ENCODE peak calls at places on chromosomes 2 and 18, in ten cellular contexts. W is PC-9, Y is HCT116, J is H9, I is H1, Q is mesenchymal stem cell, L is IMR-90, B is hepatocyte, M is GM23338, C is PC-3. N is an unnamed sample.

GRCh38 chr18:56593906-56594305 is 44.5 kb downstream of the TXNL1 start:
- DNase-seq in Q (no peak), J (no peak), C (peak), I (no peak), B (no peak), L (peak), M (no peak), Y (no peak), W (no peak), N (no peak)

GRCh38 chr18:77650799-77651385 is 401.2 kb downstream of the GALR1 start:
- DNase-seq in B (peak), W (peak), M (peak), I (peak), L (no peak), C (peak), Q (peak), Y (no peak), J (peak), N (peak)

GRCh38 chr2:60355849-60356261 is 197.6 kb downstream of the BCL11A start:
- DNase-seq in B (no peak), Q (no peak), L (no peak), M (no peak), C (no peak), Y (no peak), W (no peak), J (no peak), I (no peak), N (peak)

GRCh38 chr2:26562811-26563645 is 78.1 kb downstream of the CIB4 start:
- DNase-seq in C (peak), I (no peak), Q (no peak), M (peak), L (no peak), W (peak), Y (peak), B (no peak), J (no peak), N (no peak)

GRCh38 chr2:30741576-30741975 is 65.7 kb downstream of the CAPN13 start:
- DNase-seq in Q (no peak), C (no peak), M (no peak), B (no peak), J (no peak), Y (no peak), W (no peak), I (no peak), L (no peak), N (no peak)

GRCh38 chr2:43537137-43537536 is 58.7 kb downstream of the THADA start:
- DNase-seq in I (no peak), Y (no peak), Q (no peak), L (no peak), W (no peak), M (no peak), C (no peak), J (no peak), B (no peak), N (no peak)

GRCh38 chr2:45765847-45766254 is 114.4 kb downstream of the PRKCE start:
- DNase-seq in B (peak), C (no peak), L (peak), M (no peak), W (no peak), Q (peak), J (no peak), I (no peak), Y (no peak), N (no peak)

GRCh38 chr2:44707945-44708645 is 233.4 kb upstream of the SIX3 start:
- DNase-seq in C (peak), M (no peak), B (no peak), L (no peak), Y (no peak), W (peak), Q (no peak), I (no peak), J (no peak), N (peak)

GRCh38 chr2:37000273-37000780 is 34.0 kb upstream of the STRN start:
- DNase-seq in J (no peak), L (peak), C (peak), M (no peak), I (no peak), B (peak), Y (no peak), Q (no peak), W (peak), N (no peak)

GRCh38 chr2:183093857-183094657 is 15.5 kb downstream of the DUSP19 start:
- DNase-seq in M (no peak), C (peak), B (no peak), Q (peak), W (no peak), L (peak), J (no peak), Y (no peak), I (no peak), N (no peak)

GRCh38 chr2:10223932-10224720 is 78.6 kb upstream of the HPCAL1 start:
- DNase-seq in C (no peak), M (no peak), J (no peak), Y (no peak), L (no peak), Q (no peak), I (no peak), W (no peak), B (no peak), N (no peak)

GRCh38 chr2:172436889-172437288 is 9.5 kb downstream of the ITGA6 start:
- DNase-seq in C (no peak), L (no peak), I (no peak), J (no peak), W (peak), Q (no peak), B (no peak), Y (no peak), M (no peak), N (no peak)

GRCh38 chr18:73639788-73640187 is 507.8 kb downstream of the FBXO15 start:
- DNase-seq in Y (no peak), C (no peak), L (no peak), J (peak), B (no peak), Q (no peak), I (no peak), M (no peak), W (no peak), N (no peak)

GRCh38 chr18:27363918-27364317 is 178.8 kb upstream of the CHST9 start:
- DNase-seq in M (peak), B (peak), W (no peak), C (peak), I (no peak), Q (peak), J (no peak), Y (no peak), L (no peak), N (no peak)

GRCh38 chr2:48098539-48098938 is 192.2 kb upstream of the FBXO11 start:
- DNase-seq in J (no peak), L (no peak), B (no peak), I (no peak), M (no peak), Y (no peak), Q (no peak), C (no peak), W (no peak), N (no peak)

GRCh38 chr2:144354953-144355352 is 165.0 kb downstream of the ZEB2 start:
- DNase-seq in M (no peak), B (no peak), I (no peak), Y (no peak), J (no peak), Q (peak), W (no peak), C (peak), L (peak), N (no peak)

GRCh38 chr2:199147216-199147615 is 310.5 kb downstream of the SATB2 start:
- DNase-seq in W (no peak), B (no peak), J (no peak), Y (no peak), L (no peak), Q (no peak), C (no peak), M (no peak), I (no peak), N (no peak)

GRCh38 chr2:37633838-37634237 is 37.6 kb downstream of the CDC42EP3 start:
- DNase-seq in Y (no peak), B (no peak), C (no peak), L (no peak), W (no peak), I (no peak), Q (no peak), M (no peak), J (no peak), N (no peak)

GRCh38 chr18:48477353-48477752 is 61.5 kb upstream of the CTIF start:
- DNase-seq in I (no peak), W (no peak), L (no peak), B (no peak), Y (no peak), M (no peak), J (no peak), Q (no peak), C (no peak), N (no peak)

GRCh38 chr2:68416081-68416675 is 50.9 kb downstream of the FBXO48 start:
- DNase-seq in C (no peak), L (no peak), I (no peak), J (no peak), M (no peak), Q (no peak), Y (no peak), B (no peak), W (no peak), N (no peak)

GRCh38 chr2:68418855-68419254 is 48.2 kb downstream of the FBXO48 start:
- DNase-seq in B (no peak), L (no peak), J (peak), Q (no peak), Y (no peak), C (no peak), M (peak), I (no peak), W (no peak), N (no peak)

GRCh38 chr2:68417931-68418330 is 49.2 kb downstream of the FBXO48 start:
- DNase-seq in W (no peak), M (no peak), J (no peak), C (no peak), L (no peak), B (no peak), I (no peak), Y (no peak), Q (no peak), N (no peak)

GRCh38 chr2:68420254-68420910 is 46.7 kb downstream of the FBXO48 start:
- DNase-seq in J (no peak), L (peak), Q (no peak), Y (no peak), I (no peak), C (no peak), W (no peak), B (no peak), M (no peak), N (no peak)

GRCh38 chr2:68418419-68418818 is 48.7 kb downstream of the FBXO48 start:
- DNase-seq in B (no peak), Q (no peak), W (no peak), C (no peak), I (no peak), J (no peak), L (no peak), Y (no peak), M (no peak), N (no peak)
- H2AFZ ChIP-seq in B (no peak), Q (no peak), W (no peak), C (no peak), I (peak), J (no peak), L (no peak), Y (no peak), M (peak), N (peak)

DNA sequence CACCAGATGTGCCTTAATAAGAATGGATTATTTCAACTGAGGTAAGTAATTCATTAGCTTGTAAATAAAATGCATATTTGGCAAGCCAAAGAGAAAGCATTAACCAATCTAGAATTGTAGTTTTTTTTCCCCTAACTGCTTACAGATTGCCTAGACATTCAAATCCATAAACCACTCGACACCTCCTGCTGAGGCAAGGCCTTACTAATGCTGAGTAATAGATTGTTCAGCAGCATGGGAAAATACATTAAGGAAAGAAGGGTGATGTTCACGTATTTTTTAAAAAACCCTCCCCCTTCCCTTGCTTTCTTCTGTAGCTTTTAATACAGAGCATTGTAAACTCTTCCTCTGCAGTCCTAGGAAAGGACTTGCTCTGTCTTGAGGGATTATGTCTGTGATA is 17.0 kb upstream of the LINC00305 start:
- DNase-seq in M (no peak), W (no peak), B (no peak), Q (peak), L (no peak), I (no peak), C (peak), J (no peak), Y (no peak), N (no peak)
- H3K27ac ChIP-seq in M (no peak), W (no peak), B (no peak), Q (peak), L (no peak), I (no peak), C (no peak), J (no peak), Y (no peak), N (no peak)

GRCh38 chr18:42047721-42048120 is 92.7 kb downstream of the PIK3C3 start:
- DNase-seq in L (peak), Y (no peak), B (no peak), Q (no peak), W (no peak), J (no peak), C (peak), M (no peak), I (no peak), N (no peak)
- H3K4me2 ChIP-seq in L (peak), Y (no peak), B (no peak), Q (no peak), W (peak), J (no peak), C (peak), M (no peak), I (no peak), N (no peak)

DNA sequence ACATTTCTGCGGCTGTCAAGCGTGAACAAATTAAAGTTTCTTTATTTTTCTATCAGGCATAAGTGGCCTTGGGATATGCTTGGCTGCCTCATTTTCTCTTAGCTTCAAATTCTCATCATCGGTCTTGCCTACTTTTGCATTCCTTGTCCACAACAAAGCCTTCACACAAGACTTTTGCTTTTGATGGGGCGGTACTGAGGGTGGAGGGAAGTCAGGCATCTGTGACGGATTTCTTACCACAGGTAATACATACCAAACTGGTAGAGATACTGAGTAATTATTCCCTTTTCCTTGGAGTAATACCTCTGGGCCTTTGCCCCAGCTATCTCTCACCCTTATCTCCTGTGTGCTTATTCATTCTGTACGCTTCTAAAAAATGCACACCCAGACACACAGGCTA is 468.3 kb upstream of the RGPD4 start:
- DNase-seq in Y (no peak), W (no peak), M (no peak), I (no peak), Q (no peak), J (no peak), C (no peak), L (no peak), B (no peak), N (no peak)
- H2AFZ ChIP-seq in Y (no peak), W (no peak), M (peak), I (no peak), Q (no peak), J (no peak), C (no peak), L (no peak), B (no peak), N (no peak)

DNA sequence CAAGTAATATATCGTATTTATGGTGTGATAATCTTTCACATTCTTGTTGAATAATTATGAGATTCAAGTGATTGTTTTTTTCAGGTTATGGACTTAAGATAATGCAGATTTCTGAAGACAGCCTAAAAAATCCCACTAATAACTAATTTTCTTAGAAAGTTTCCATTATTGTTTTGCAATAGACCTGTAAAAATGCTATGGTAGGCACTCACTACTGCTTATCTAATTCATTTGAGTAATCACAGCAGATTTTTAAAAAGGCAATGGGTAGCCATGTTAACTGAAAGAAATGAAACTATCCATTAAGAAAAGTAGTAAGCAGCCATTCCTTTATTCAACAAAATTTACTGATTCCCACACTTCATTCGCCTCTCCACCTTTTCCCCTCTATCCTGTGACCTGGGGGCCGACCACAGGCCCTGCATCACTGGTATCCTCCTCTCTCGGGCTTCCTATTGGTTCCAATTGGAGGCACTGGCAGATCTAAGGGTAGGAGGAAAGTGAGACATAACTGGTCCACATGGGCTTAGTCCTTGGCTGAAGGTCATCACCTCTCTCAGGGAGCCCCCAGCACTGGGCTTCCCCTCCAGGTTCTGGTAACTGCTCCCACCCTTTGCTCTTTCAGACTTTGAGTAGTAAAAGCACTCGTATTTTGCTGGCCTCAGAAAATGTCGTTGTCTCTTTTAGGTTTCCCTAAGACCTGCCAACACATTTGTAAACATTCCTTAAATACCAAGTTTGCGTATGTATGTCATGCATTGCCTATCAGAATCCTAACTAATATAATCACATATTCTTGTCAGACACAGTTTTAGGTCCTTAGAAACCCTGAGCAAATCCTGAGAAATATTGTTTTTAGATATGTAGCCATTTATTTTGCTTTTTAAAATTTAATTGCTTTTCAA is 18.5 kb downstream of the RBMS1 start:
- DNase-seq in Q (peak), I (no peak), Y (no peak), B (no peak), J (no peak), C (peak), W (no peak), L (peak), M (peak), N (no peak)
- H3K27ac ChIP-seq in Q (peak), I (peak), Y (no peak), B (peak), J (no peak), C (no peak), W (no peak), L (peak), M (peak), N (no peak)

DNA sequence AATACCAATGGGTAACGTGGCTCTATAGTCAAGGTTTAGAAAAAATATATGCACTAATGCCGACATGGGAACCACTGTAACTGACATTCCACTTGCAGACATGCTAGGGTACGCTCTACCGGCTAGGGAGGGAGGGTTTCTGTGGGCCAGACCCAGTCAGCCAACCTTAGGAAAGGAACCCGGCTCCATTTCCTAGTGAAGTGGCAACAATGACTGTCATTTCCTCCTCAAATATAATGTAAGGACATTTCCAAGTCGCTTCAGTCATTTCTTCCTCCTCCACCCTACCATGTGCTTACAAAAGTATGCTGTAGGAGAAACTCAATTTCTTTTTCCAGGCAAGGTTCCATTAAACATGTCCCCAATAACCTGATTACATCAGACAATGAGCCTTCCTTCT is 64.4 kb upstream of the PSMD14 start:
- DNase-seq in C (no peak), B (no peak), Q (no peak), I (no peak), Y (no peak), M (peak), W (no peak), L (no peak), J (no peak), N (no peak)
- H3K4me2 ChIP-seq in C (peak), B (peak), Q (no peak), I (peak), Y (peak), M (peak), W (peak), L (no peak), J (peak), N (peak)